ENCODE peak calls at places on chromosomes 13 and 19, in eight cellular contexts. One of them, this sample, is unnamed.

GRCh38 chr19:10758978-10759377 is 41.1 kb downstream of the DNM2 start:
- DNase-seq in T-cell: no peak
- DNase-seq in hypothalamus: no peak
- DNase-seq in GM23338: no peak
- DNase-seq in ecto neural progenitor cell: no peak
- DNase-seq in NCI-H510A: no peak
- DNase-seq in stimulated activated CD4-positive, alpha-beta T cell treated with anti-CD3 and anti-CD28 coated beads, Interleukin-1b, Interleukin-23, amount 100 ng/mL, for 4 hours: no peak
- DNase-seq in NCI-H524: no peak
- DNase-seq in this sample: no peak

GRCh38 chr13:93290503-93290902 is 63.9 kb downstream of the GPC6 start:
- DNase-seq in GM23338: no peak
- DNase-seq in hypothalamus: no peak
- DNase-seq in ecto neural progenitor cell: no peak
- DNase-seq in stimulated activated CD4-positive, alpha-beta T cell treated with anti-CD3 and anti-CD28 coated beads, Interleukin-1b, Interleukin-23, amount 100 ng/mL, for 4 hours: no peak
- DNase-seq in NCI-H510A: no peak
- DNase-seq in T-cell: no peak
- DNase-seq in NCI-H524: no peak
- DNase-seq in this sample: no peak

GRCh38 chr13:74661851-74662250 is 527.6 kb upstream of the KLF12 start:
- DNase-seq in T-cell: no peak
- DNase-seq in GM23338: no peak
- DNase-seq in NCI-H524: no peak
- DNase-seq in stimulated activated CD4-positive, alpha-beta T cell treated with anti-CD3 and anti-CD28 coated beads, Interleukin-1b, Interleukin-23, amount 100 ng/mL, for 4 hours: no peak
- DNase-seq in hypothalamus: no peak
- DNase-seq in ecto neural progenitor cell: no peak
- DNase-seq in NCI-H510A: no peak
- DNase-seq in this sample: no peak

GRCh38 chr13:87671824-87672603 is 843 bp downstream of the SLITRK5 start:
- DNase-seq in T-cell: no peak
- DNase-seq in NCI-H510A: no peak
- DNase-seq in hypothalamus: peak; percentile 35
- DNase-seq in stimulated activated CD4-positive, alpha-beta T cell treated with anti-CD3 and anti-CD28 coated beads, Interleukin-1b, Interleukin-23, amount 100 ng/mL, for 4 hours: no peak
- DNase-seq in GM23338: peak; percentile 58
- DNase-seq in ecto neural progenitor cell: peak; percentile 65
- DNase-seq in NCI-H524: peak; percentile 19
- DNase-seq in this sample: no peak

GRCh38 chr13:40190656-40191100 is 475.8 kb downstream of the FOXO1 start:
- DNase-seq in hypothalamus: no peak
- DNase-seq in NCI-H524: peak; percentile 25
- DNase-seq in ecto neural progenitor cell: peak; percentile 55
- DNase-seq in stimulated activated CD4-positive, alpha-beta T cell treated with anti-CD3 and anti-CD28 coated beads, Interleukin-1b, Interleukin-23, amount 100 ng/mL, for 4 hours: peak; percentile 31
- DNase-seq in T-cell: peak; percentile 81
- DNase-seq in GM23338: no peak
- DNase-seq in NCI-H510A: no peak
- DNase-seq in this sample: peak; percentile 73

GRCh38 chr19:19053508-19054314 is 10.1 kb upstream of the SLC25A42 start:
- DNase-seq in NCI-H524: peak; percentile 16
- DNase-seq in T-cell: no peak
- DNase-seq in ecto neural progenitor cell: peak; percentile 79
- DNase-seq in hypothalamus: peak; percentile 11
- DNase-seq in NCI-H510A: peak; percentile 36
- DNase-seq in stimulated activated CD4-positive, alpha-beta T cell treated with anti-CD3 and anti-CD28 coated beads, Interleukin-1b, Interleukin-23, amount 100 ng/mL, for 4 hours: peak; percentile 49
- DNase-seq in GM23338: peak; percentile 89
- DNase-seq in this sample: peak; percentile 20

GRCh38 chr19:13122275-13122878 is 4.3 kb downstream of the NACC1 start:
- DNase-seq in NCI-H524: no peak
- DNase-seq in NCI-H510A: no peak
- DNase-seq in hypothalamus: no peak
- DNase-seq in stimulated activated CD4-positive, alpha-beta T cell treated with anti-CD3 and anti-CD28 coated beads, Interleukin-1b, Interleukin-23, amount 100 ng/mL, for 4 hours: no peak
- DNase-seq in GM23338: no peak
- DNase-seq in ecto neural progenitor cell: no peak
- DNase-seq in T-cell: no peak
- DNase-seq in this sample: no peak

GRCh38 chr19:34506026-34506370 is 24.4 kb downstream of the WTIP start:
- DNase-seq in NCI-H510A: no peak
- DNase-seq in stimulated activated CD4-positive, alpha-beta T cell treated with anti-CD3 and anti-CD28 coated beads, Interleukin-1b, Interleukin-23, amount 100 ng/mL, for 4 hours: no peak
- DNase-seq in ecto neural progenitor cell: no peak
- DNase-seq in NCI-H524: no peak
- DNase-seq in hypothalamus: no peak
- DNase-seq in GM23338: no peak
- DNase-seq in T-cell: no peak
- DNase-seq in this sample: no peak

GRCh38 chr19:51602189-51602854 is 27.9 kb downstream of the SIGLEC5 start:
- DNase-seq in NCI-H510A: no peak
- DNase-seq in stimulated activated CD4-positive, alpha-beta T cell treated with anti-CD3 and anti-CD28 coated beads, Interleukin-1b, Interleukin-23, amount 100 ng/mL, for 4 hours: no peak
- DNase-seq in NCI-H524: no peak
- DNase-seq in T-cell: no peak
- DNase-seq in ecto neural progenitor cell: no peak
- DNase-seq in hypothalamus: no peak
- DNase-seq in GM23338: peak; percentile 43
- DNase-seq in this sample: no peak